ENCODE peak calls at places on chromosome 20, in five cellular contexts. M is iPS-NIHi11, D is HT1080, U is NCI-H748 treated with DMSO at 0.1 percent for 48 hours, Q is cardiac fibroblast. V is an unnamed sample.

GRCh38 chr20:60372822-60373221 is 414.6 kb downstream of the CDH26 start:
- DNase-seq in U (no peak), D (no peak), Q (no peak), M (no peak), V (no peak)

GRCh38 chr20:1173698-1174097 is 11.1 kb downstream of the TMEM74B start:
- DNase-seq in M (no peak), U (no peak), D (no peak), Q (no peak), V (no peak)

GRCh38 chr20:49712918-49713778 is 530 bp downstream of the B4GALT5 start:
- DNase-seq in D (peak; percentile 29), U (no peak), M (peak; percentile 50), Q (peak; percentile 35), V (no peak)

GRCh38 chr20:36173451-36173933 is 19.0 kb downstream of the EPB41L1 start:
- DNase-seq in D (no peak), M (peak; percentile 92), U (no peak), Q (peak; percentile 36), V (peak; percentile 41)

GRCh38 chr20:16312998-16313397 is 260.2 kb downstream of the KIF16B start:
- DNase-seq in D (no peak), Q (no peak), U (no peak), M (no peak), V (no peak)

GRCh38 chr20:32891926-32892660 is 33.4 kb downstream of the EFCAB8 start:
- DNase-seq in U (no peak), Q (no peak), D (no peak), M (no peak), V (no peak)

GRCh38 chr20:56391596-56392281 is at the start of gene AURKA:
- DNase-seq in M (no peak), U (no peak), D (no peak), Q (no peak), V (no peak)

GRCh38 chr20:316316-317068 is 8.9 kb upstream of the SOX12 start:
- DNase-seq in D (no peak), M (no peak), U (no peak), Q (no peak), V (no peak)

GRCh38 chr20:50762435-50763201 is 31.2 kb downstream of the PARD6B start:
- DNase-seq in Q (peak; percentile 63), D (peak; percentile 75), U (no peak), M (no peak), V (peak; percentile 71)

GRCh38 chr20:9220874-9221547 is 152.1 kb downstream of the PLCB4 start:
- DNase-seq in M (no peak), D (peak; percentile 35), U (no peak), Q (peak; percentile 64), V (no peak)

GRCh38 chr20:47768016-47768953 is 17.0 kb downstream of the SULF2 start:
- DNase-seq in U (no peak), M (no peak), D (no peak), Q (peak; percentile 61), V (no peak)

GRCh38 chr20:1301031-1301529 is 27.9 kb downstream of the SDCBP2 start:
- DNase-seq in U (no peak), D (peak; percentile 91), M (peak; percentile 69), Q (peak; percentile 75), V (peak; percentile 49)

GRCh38 chr20:41551011-41551705 is 67.0 kb downstream of the CHD6 start:
- DNase-seq in D (no peak), U (no peak), M (no peak), Q (no peak), V (no peak)

GRCh38 chr20:57435498-57436222 is 44.5 kb downstream of the RBM38 start:
- DNase-seq in D (peak; percentile 80), Q (peak; percentile 52), M (peak; percentile 54), U (peak; percentile 76), V (peak; percentile 98)

GRCh38 chr20:43963872-43964791 is 49.5 kb downstream of the TOX2 start:
- DNase-seq in U (no peak), M (no peak), D (no peak), Q (peak; percentile 83), V (no peak)

GRCh38 chr20:51547951-51548350 is 5.4 kb upstream of the NFATC2 start:
- DNase-seq in Q (no peak), M (no peak), D (no peak), U (no peak), V (no peak)

GRCh38 chr20:57094171-57094891 is 172.1 kb downstream of the BMP7 start:
- DNase-seq in M (no peak), U (no peak), Q (no peak), D (no peak), V (no peak)

GRCh38 chr20:3177746-3178477 is 4.6 kb upstream of the LZTS3 start:
- DNase-seq in U (no peak), M (no peak), Q (no peak), D (no peak), V (no peak)

GRCh38 chr20:14232650-14233049 is 104.8 kb downstream of the FLRT3 start:
- DNase-seq in M (no peak), D (no peak), U (no peak), Q (no peak), V (no peak)

GRCh38 chr20:10369723-10370090 is 64.3 kb downstream of the MKKS start:
- DNase-seq in D (peak; percentile 75), U (no peak), Q (peak; percentile 74), M (no peak), V (peak; percentile 43)

GRCh38 chr20:40990542-40991120 is 38.0 kb upstream of the TOP1 start:
- DNase-seq in M (peak; percentile 94), U (peak; percentile 63), D (peak; percentile 84), Q (peak; percentile 92), V (peak; percentile 81)

GRCh38 chr20:19887566-19888268 is 129.4 kb upstream of the NAA20 start:
- DNase-seq in Q (no peak), U (no peak), D (no peak), M (no peak), V (no peak)

GRCh38 chr20:4091332-4092135 is 76.2 kb upstream of the RNF24 start:
- DNase-seq in D (peak; percentile 66), M (peak; percentile 85), U (peak; percentile 46), Q (peak; percentile 81), V (peak; percentile 35)

GRCh38 chr20:47263502-47264084 is 92.9 kb downstream of the ZMYND8 start:
- DNase-seq in Q (peak; percentile 36), M (no peak), U (no peak), D (no peak), V (no peak)

GRCh38 chr20:50389437-50389807 is 120.8 kb upstream of the PTPN1 start:
- DNase-seq in U (no peak), M (no peak), D (no peak), Q (no peak), V (no peak)

GRCh38 chr20:37390503-37390890 is 44.6 kb downstream of the SRC start:
- DNase-seq in D (no peak), U (no peak), M (no peak), Q (no peak), V (no peak)

GRCh38 chr20:10065154-10065833 is 30.5 kb downstream of the ANKEF1 start:
- DNase-seq in Q (no peak), U (no peak), M (no peak), D (peak; percentile 74), V (no peak)

GRCh38 chr20:61930776-61931475 is 134.8 kb downstream of the TAF4 start:
- DNase-seq in D (no peak), Q (no peak), M (no peak), U (no peak), V (no peak)

GRCh38 chr20:43563429-43563828 is 4.6 kb downstream of the SGK2 start:
- DNase-seq in M (no peak), Q (peak; percentile 48), D (no peak), U (no peak), V (no peak)

GRCh38 chr20:53081916-53082863 is 110.0 kb downstream of the TSHZ2 start:
- DNase-seq in D (no peak), Q (no peak), M (no peak), U (peak; percentile 41), V (peak; percentile 6)

GRCh38 chr20:15899972-15900371 is 673.3 kb downstream of the KIF16B start:
- DNase-seq in Q (no peak), D (no peak), U (no peak), M (no peak), V (no peak)

GRCh38 chr20:32539063-32539816 is 45.9 kb downstream of the NOL4L start:
- DNase-seq in Q (no peak), U (no peak), M (no peak), D (no peak), V (no peak)

GRCh38 chr20:33893314-33893713 is 82.2 kb downstream of the CHMP4B start:
- DNase-seq in U (no peak), M (no peak), Q (peak; percentile 43), D (peak; percentile 41), V (no peak)

GRCh38 chr20:45041464-45042337 is 59.2 kb downstream of the KCNS1 start:
- DNase-seq in Q (peak; percentile 59), M (peak; percentile 35), U (no peak), D (peak; percentile 78), V (peak; percentile 46)

GRCh38 chr20:51678041-51678697 is 90.0 kb downstream of the ATP9A start:
- DNase-seq in M (no peak), Q (peak; percentile 18), U (no peak), D (no peak), V (no peak)

GRCh38 chr20:57652865-57653545 is 32.8 kb upstream of the ZBP1 start:
- DNase-seq in D (no peak), Q (no peak), U (no peak), M (peak; percentile 11), V (no peak)

GRCh38 chr20:53582574-53583351 is 10.9 kb downstream of the ZNF217 start:
- DNase-seq in U (no peak), Q (peak; percentile 94), D (peak; percentile 91), M (no peak), V (peak; percentile 68)

GRCh38 chr20:17747431-17747846 is 47.7 kb downstream of the BANF2 start:
- DNase-seq in M (no peak), Q (peak; percentile 73), U (no peak), D (peak; percentile 90), V (peak; percentile 60)